ENCODE peak calls at places on chromosomes 4 and X, in four cellular contexts. One of them, this sample, is unnamed.

GRCh38 chr4:68463796-68464195 is 16.5 kb downstream of the TMPRSS11E start:
- DNase-seq in H1: no peak
- DNase-seq in K562: no peak
- DNase-seq in SK-N-SH: no peak
- DNase-seq in this sample: no peak

GRCh38 chr4:8615921-8616787 is 23.6 kb downstream of the CPZ start:
- DNase-seq in H1: no peak
- DNase-seq in SK-N-SH: peak; percentile 76
- DNase-seq in K562: no peak
- DNase-seq in this sample: no peak

GRCh38 chr4:150237110-150237852 is 159.0 kb downstream of the DCLK2 start:
- DNase-seq in H1: no peak
- DNase-seq in SK-N-SH: no peak
- DNase-seq in K562: no peak
- DNase-seq in this sample: no peak

GRCh38 chr4:89506866-89507494 is 199.4 kb upstream of the GPRIN3 start:
- DNase-seq in K562: no peak
- DNase-seq in H1: no peak
- DNase-seq in SK-N-SH: no peak
- DNase-seq in this sample: no peak

GRCh38 chrX:17375631-17376380 is 806 bp downstream of the NHS start:
- DNase-seq in K562: no peak
- DNase-seq in H1: no peak
- DNase-seq in SK-N-SH: peak; percentile 64
- DNase-seq in this sample: no peak

GRCh38 chr4:89299153-89299789 is 8.3 kb downstream of the GPRIN3 start:
- DNase-seq in K562: no peak
- DNase-seq in SK-N-SH: no peak
- DNase-seq in H1: no peak
- DNase-seq in this sample: no peak

GRCh38 chrX:88977835-88978234 is 230.8 kb downstream of the CPXCR1 start:
- DNase-seq in K562: no peak
- DNase-seq in H1: no peak
- DNase-seq in SK-N-SH: no peak
- DNase-seq in this sample: no peak

GRCh38 chr4:184433258-184433892 is 41.0 kb downstream of the IRF2 start:
- DNase-seq in SK-N-SH: no peak
- DNase-seq in K562: no peak
- DNase-seq in H1: no peak
- DNase-seq in this sample: no peak

GRCh38 chr4:82776925-82777542 is 21.6 kb downstream of the SCD5 start:
- DNase-seq in H1: no peak
- DNase-seq in SK-N-SH: no peak
- DNase-seq in K562: no peak
- DNase-seq in this sample: no peak

GRCh38 chr4:89410687-89411086 is 103.1 kb upstream of the GPRIN3 start:
- DNase-seq in H1: no peak
- DNase-seq in K562: no peak
- DNase-seq in SK-N-SH: no peak
- DNase-seq in this sample: no peak

GRCh38 chr4:8599657-8600056 is 7.1 kb downstream of the CPZ start:
- DNase-seq in SK-N-SH: no peak
- DNase-seq in K562: peak; percentile 45
- DNase-seq in H1: no peak
- DNase-seq in this sample: no peak

DNA sequence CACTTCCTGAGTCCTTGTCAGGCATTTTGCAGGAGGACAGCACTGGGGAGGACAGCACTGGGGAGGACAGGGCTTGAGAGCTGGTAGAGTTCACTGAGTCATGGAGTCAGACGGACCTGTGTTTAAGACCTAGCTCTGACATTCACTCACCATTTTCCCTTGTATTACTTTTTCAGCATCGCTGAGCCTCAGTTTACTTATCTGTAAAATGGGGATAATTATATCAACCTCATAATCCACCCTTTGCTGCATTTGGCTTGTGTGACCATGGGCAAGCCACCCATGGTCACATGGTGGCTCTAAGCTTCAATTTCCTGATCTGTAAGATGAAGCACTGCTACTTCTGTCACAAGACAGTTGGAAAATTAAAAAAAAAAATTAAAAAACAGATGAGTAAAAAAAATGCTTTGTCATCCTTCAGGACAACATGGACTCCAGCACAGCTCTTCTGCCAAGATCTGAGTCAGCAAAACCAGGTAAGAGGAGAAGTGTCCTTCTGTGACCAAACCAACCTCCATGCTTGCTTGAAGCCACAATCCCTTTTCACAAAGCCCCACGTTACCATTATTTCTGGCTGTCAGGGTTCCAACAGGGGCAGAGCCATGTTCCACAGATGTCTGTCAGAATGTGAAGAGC is 275.5 kb downstream of the RAB28 start:
- DNase-seq in H1: no peak
- DNase-seq in SK-N-SH: no peak
- DNase-seq in K562: no peak
- DNase-seq in this sample: no peak
- TF ChIP-seq NRF1 in H1: no peak
- TF ChIP-seq NRF1 in SK-N-SH: no peak
- TF ChIP-seq NRF1 in K562: no peak
- TF ChIP-seq NRF1 in this sample: no peak

GRCh38 chr4:97453186-97453585 is 690.1 kb downstream of the STPG2 start:
- DNase-seq in H1: no peak
- DNase-seq in K562: no peak
- DNase-seq in SK-N-SH: no peak
- DNase-seq in this sample: no peak

DNA sequence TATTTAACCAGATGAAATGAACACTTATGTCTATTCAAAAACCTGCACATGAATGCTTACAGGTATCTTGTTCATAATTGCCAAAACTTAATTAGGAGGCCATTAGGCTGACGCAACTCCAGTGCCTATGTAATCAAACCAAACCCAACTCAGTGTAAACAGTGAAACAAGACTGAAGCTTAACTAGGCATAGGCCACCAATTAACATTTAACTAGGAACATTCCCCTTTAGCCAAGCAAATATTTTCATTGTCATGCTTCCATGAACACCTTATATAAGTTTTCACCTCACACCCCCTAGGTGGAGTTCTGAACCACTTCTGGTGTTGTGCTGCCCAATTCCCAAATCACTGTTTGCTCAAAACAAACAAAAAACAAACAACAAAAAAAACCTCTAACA is 686.0 kb downstream of the STPG2 start:
- DNase-seq in H1: no peak
- DNase-seq in SK-N-SH: no peak
- DNase-seq in K562: no peak
- DNase-seq in this sample: no peak
- TF ChIP-seq MAX in H1: no peak
- TF ChIP-seq MAX in SK-N-SH: no peak
- TF ChIP-seq MAX in K562: no peak
- TF ChIP-seq MAX in this sample: no peak

DNA sequence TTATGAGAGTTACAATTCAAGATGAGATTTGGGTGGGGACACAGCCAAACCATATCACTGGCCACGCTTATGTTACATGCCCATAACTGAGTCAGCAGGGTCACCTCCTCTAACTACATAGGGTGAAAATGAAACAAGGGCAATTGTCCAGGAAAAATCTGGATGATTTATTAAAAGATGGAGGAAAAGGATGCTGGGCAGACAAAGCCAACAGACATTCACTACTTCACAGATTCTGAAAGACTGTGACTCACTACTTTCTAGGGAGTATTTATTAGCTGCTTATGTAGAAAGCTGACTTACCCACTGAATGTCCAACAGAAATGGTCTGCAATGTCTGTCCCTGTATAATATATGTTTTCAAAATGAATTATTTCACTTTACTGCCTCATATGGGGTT is 72.4 kb downstream of the APBB2 start:
- DNase-seq in H1: no peak
- DNase-seq in K562: no peak
- DNase-seq in SK-N-SH: no peak
- DNase-seq in this sample: no peak
- TF ChIP-seq NRF1 in H1: no peak
- TF ChIP-seq NRF1 in K562: no peak
- TF ChIP-seq NRF1 in SK-N-SH: no peak
- TF ChIP-seq NRF1 in this sample: no peak

GRCh38 chrX:135327299-135327698 is 18.0 kb downstream of the ETDC start:
- DNase-seq in K562: no peak
- DNase-seq in SK-N-SH: no peak
- DNase-seq in H1: no peak
- DNase-seq in this sample: no peak
- TF ChIP-seq MAX in K562: no peak
- TF ChIP-seq MAX in SK-N-SH: no peak
- TF ChIP-seq MAX in H1: no peak
- TF ChIP-seq MAX in this sample: no peak

DNA sequence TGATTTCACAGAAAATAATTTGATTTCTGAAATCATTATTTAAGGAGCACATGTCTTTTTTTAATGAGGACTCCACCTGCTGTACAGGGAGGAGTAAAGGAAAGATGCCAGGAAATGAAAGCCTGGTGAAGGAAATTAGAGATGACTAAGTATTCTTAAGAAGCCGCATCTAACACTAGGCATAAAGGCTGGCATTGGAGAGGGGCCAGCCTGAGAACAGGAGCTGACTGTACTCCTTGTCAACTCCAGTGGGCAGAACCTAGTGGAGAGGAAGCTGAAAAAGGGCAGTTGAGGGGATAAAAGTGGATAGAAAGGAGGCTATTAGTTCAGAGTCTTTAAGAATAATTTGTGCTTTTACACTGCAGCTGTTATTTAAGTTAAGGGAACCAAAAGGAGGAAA is 393.0 kb downstream of the PPP1R2C start:
- DNase-seq in H1: no peak
- DNase-seq in K562: no peak
- DNase-seq in SK-N-SH: no peak
- DNase-seq in this sample: no peak
- TF ChIP-seq NRF1 in H1: no peak
- TF ChIP-seq NRF1 in K562: no peak
- TF ChIP-seq NRF1 in SK-N-SH: no peak
- TF ChIP-seq NRF1 in this sample: no peak

GRCh38 chrX:136954930-136955329 is 74.4 kb upstream of the RBMX start:
- DNase-seq in SK-N-SH: peak; percentile 27
- DNase-seq in K562: peak; percentile 8
- DNase-seq in H1: no peak
- DNase-seq in this sample: no peak
- TF ChIP-seq MAX in SK-N-SH: no peak
- TF ChIP-seq MAX in K562: no peak
- TF ChIP-seq MAX in H1: no peak
- TF ChIP-seq MAX in this sample: no peak

GRCh38 chr4:3766791-3767561 is 791 bp downstream of the ADRA2C start:
- DNase-seq in H1: no peak
- DNase-seq in K562: no peak
- DNase-seq in SK-N-SH: peak; percentile 75
- DNase-seq in this sample: no peak
- TF ChIP-seq NRF1 in H1: peak; percentile 66
- TF ChIP-seq NRF1 in K562: no peak
- TF ChIP-seq NRF1 in SK-N-SH: no peak
- TF ChIP-seq NRF1 in this sample: no peak

GRCh38 chrX:31836479-31836878 is 764.6 kb upstream of the FTHL17 start:
- DNase-seq in H1: no peak
- DNase-seq in K562: no peak
- DNase-seq in SK-N-SH: no peak
- DNase-seq in this sample: no peak

GRCh38 chrX:31837445-31837844 is 765.6 kb upstream of the FTHL17 start:
- DNase-seq in SK-N-SH: peak; percentile 12
- DNase-seq in H1: no peak
- DNase-seq in K562: peak; percentile 21
- DNase-seq in this sample: no peak

GRCh38 chrX:31832263-31832662 is 760.4 kb upstream of the FTHL17 start:
- DNase-seq in SK-N-SH: peak; percentile 6
- DNase-seq in H1: no peak
- DNase-seq in K562: no peak
- DNase-seq in this sample: no peak
- TF ChIP-seq MAX in SK-N-SH: no peak
- TF ChIP-seq MAX in H1: no peak
- TF ChIP-seq MAX in K562: no peak
- TF ChIP-seq MAX in this sample: no peak

GRCh38 chrX:118526149-118526548 is 30.5 kb downstream of the DOCK11 start:
- DNase-seq in K562: no peak
- DNase-seq in SK-N-SH: no peak
- DNase-seq in H1: no peak
- DNase-seq in this sample: no peak

GRCh38 chrX:118522230-118522926 is 26.8 kb downstream of the DOCK11 start:
- DNase-seq in K562: no peak
- DNase-seq in SK-N-SH: no peak
- DNase-seq in H1: no peak
- DNase-seq in this sample: no peak

GRCh38 chrX:118524344-118524743 is 28.7 kb downstream of the DOCK11 start:
- DNase-seq in K562: no peak
- DNase-seq in SK-N-SH: no peak
- DNase-seq in H1: no peak
- DNase-seq in this sample: no peak

GRCh38 chrX:118525146-118525725 is 29.6 kb downstream of the DOCK11 start:
- DNase-seq in K562: no peak
- DNase-seq in SK-N-SH: no peak
- DNase-seq in H1: no peak
- DNase-seq in this sample: no peak

GRCh38 chrX:118523920-118524319 is 28.3 kb downstream of the DOCK11 start:
- DNase-seq in SK-N-SH: no peak
- DNase-seq in K562: no peak
- DNase-seq in H1: no peak
- DNase-seq in this sample: no peak
- TF ChIP-seq NRF1 in SK-N-SH: no peak
- TF ChIP-seq NRF1 in K562: no peak
- TF ChIP-seq NRF1 in H1: no peak
- TF ChIP-seq NRF1 in this sample: no peak

This sample was measured in GM12878.